ENCODE peak calls at places on chromosomes 4 and X, in nine cellular contexts. W is non-pigmented ciliary epithelial cell; D is lower leg skin; I is hepatic stellate cell; Z is LoVo; U is cardiac muscle cell; M is DND-41; Y is CD4-positive, CD25-positive, alpha-beta regulatory T cell; A is H1. J is an unnamed sample.
A peak's percentile ranks its signal among the peaks of the same experiment; 100 is the strongest.

GRCh38 chr4:4406455-4407298 is 19.8 kb downstream of the NSG1 start:
- DNase-seq in W (no peak), D (no peak), I (no peak), Z (no peak), U (no peak), M (no peak), Y (no peak), A (no peak), J (no peak)

GRCh38 chr4:105022811-105023667 is 123.6 kb upstream of the TET2 start:
- DNase-seq in W (peak; percentile 55), D (no peak), I (no peak), Z (peak; percentile 15), U (no peak), M (no peak), Y (no peak), A (no peak), J (no peak)

GRCh38 chrX:150155396-150156048 is 207.6 kb upstream of the MAMLD1 start:
- DNase-seq in W (no peak), D (no peak), I (peak; percentile 59), Z (peak; percentile 26), U (peak; percentile 4), M (no peak), Y (no peak), A (no peak), J (no peak)

GRCh38 chrX:71111141-71111843 is at the start of gene IL2RG:
- DNase-seq in W (no peak), D (no peak), I (no peak), Z (peak; percentile 42), U (no peak), M (peak; percentile 86), Y (peak; percentile 95), A (no peak), J (no peak)

GRCh38 chrX:48786825-48787538 is 592 bp downstream of the GATA1 start:
- DNase-seq in W (no peak), D (no peak), I (no peak), Z (no peak), U (no peak), M (no peak), Y (no peak), A (no peak), J (no peak)

GRCh38 chr4:75080888-75081287 is 148.0 kb downstream of the PARM1 start:
- DNase-seq in W (no peak), D (no peak), I (no peak), Z (no peak), U (no peak), M (no peak), Y (no peak), A (no peak), J (no peak)

GRCh38 chrX:144334577-144334976 is 450.7 kb downstream of the UBE2NL start:
- DNase-seq in W (no peak), D (no peak), I (no peak), Z (no peak), U (no peak), M (no peak), Y (no peak), A (peak; percentile 44), J (no peak)

GRCh38 chr4:103902730-103903129 is 182.9 kb upstream of the TACR3 start:
- DNase-seq in W (no peak), D (no peak), I (no peak), Z (no peak), U (no peak), M (no peak), Y (no peak), A (no peak), J (no peak)

GRCh38 chrX:30561191-30561590 is 16.4 kb downstream of the TASL start:
- DNase-seq in W (no peak), D (no peak), I (no peak), Z (no peak), U (peak; percentile 50), M (no peak), Y (no peak), A (no peak), J (no peak)

GRCh38 chr4:39542633-39543393 is 15.6 kb upstream of the UGDH start:
- DNase-seq in W (no peak), D (no peak), I (no peak), Z (no peak), U (no peak), M (no peak), Y (no peak), A (no peak), J (no peak)

GRCh38 chr4:59689149-59689548 is 1511.0 kb upstream of the ADGRL3 start:
- DNase-seq in W (no peak), D (no peak), I (no peak), Z (no peak), U (no peak), M (no peak), Y (no peak), A (no peak), J (no peak)

GRCh38 chr4:106369456-106370060 is 980 bp upstream of the GIMD1 start:
- DNase-seq in W (peak; percentile 73), D (no peak), I (peak; percentile 21), Z (peak; percentile 59), U (peak; percentile 57), M (peak; percentile 49), Y (peak; percentile 74), A (no peak), J (no peak)

GRCh38 chr4:180058731-180059215 is 2184.4 kb upstream of the TENM3 start:
- DNase-seq in W (no peak), D (no peak), I (peak; percentile 14), Z (no peak), U (peak; percentile 77), M (no peak), Y (no peak), A (peak; percentile 81), J (peak; percentile 61)

GRCh38 chr4:110195561-110196205 is 2.7 kb downstream of the ELOVL6 start:
- DNase-seq in W (no peak), D (peak; percentile 25), I (no peak), Z (no peak), U (no peak), M (peak; percentile 23), Y (peak; percentile 31), A (no peak), J (no peak)

GRCh38 chrX:82087699-82088098 is 885.8 kb downstream of the SH3BGRL start:
- DNase-seq in W (no peak), D (no peak), I (no peak), Z (no peak), U (no peak), M (peak; percentile 29), Y (no peak), A (no peak), J (no peak)

GRCh38 chrX:53253293-53254020 is 27.9 kb downstream of the IQSEC2 start:
- DNase-seq in W (no peak), D (no peak), I (no peak), Z (peak; percentile 3), U (no peak), M (no peak), Y (no peak), A (no peak), J (no peak)

GRCh38 chrX:1322393-1322792 is 14.2 kb upstream of the IL3RA start:
- DNase-seq in W (no peak), D (no peak), I (no peak), Z (no peak), U (no peak), M (no peak), Y (no peak), A (no peak), J (no peak)

GRCh38 chrX:12672362-12673106 is 118.7 kb upstream of the PRPS2 start:
- DNase-seq in W (no peak), D (no peak), I (no peak), Z (no peak), U (no peak), M (no peak), Y (no peak), A (no peak), J (no peak)

GRCh38 chr4:69689530-69690111 is 36.6 kb upstream of the UGT2A1 start:
- DNase-seq in W (no peak), D (no peak), I (no peak), Z (peak; percentile 60), U (peak; percentile 45), M (no peak), Y (peak; percentile 52), A (no peak), J (no peak)

GRCh38 chr4:98838977-98839618 is 89.8 kb downstream of the EIF4E start:
- DNase-seq in W (peak; percentile 13), D (no peak), I (peak; percentile 9), Z (no peak), U (no peak), M (no peak), Y (no peak), A (no peak), J (no peak)

GRCh38 chr4:5018603-5019002 is 655 bp downstream of the CYTL1 start:
- DNase-seq in W (no peak), D (no peak), I (no peak), Z (no peak), U (no peak), M (no peak), Y (no peak), A (no peak), J (no peak)

GRCh38 chrX:70973221-70973620 is 42.3 kb upstream of the SLC7A3 start:
- DNase-seq in W (no peak), D (no peak), I (no peak), Z (no peak), U (no peak), M (no peak), Y (no peak), A (no peak), J (no peak)

GRCh38 chrX:108163333-108164082 is 71.9 kb downstream of the ATG4A start:
- DNase-seq in W (no peak), D (no peak), I (no peak), Z (no peak), U (no peak), M (no peak), Y (no peak), A (no peak), J (no peak)

GRCh38 chrX:1385251-1385794 is 6.6 kb downstream of the SLC25A6 start:
- DNase-seq in W (no peak), D (peak; percentile 16), I (no peak), Z (no peak), U (no peak), M (peak; percentile 7), Y (no peak), A (peak; percentile 45), J (no peak)

GRCh38 chr4:5051692-5052423 is 578 bp downstream of the STK32B start:
- DNase-seq in W (no peak), D (peak; percentile 15), I (no peak), Z (no peak), U (peak; percentile 1), M (peak; percentile 40), Y (no peak), A (peak; percentile 83), J (no peak)

GRCh38 chr4:112748352-112748900 is 111.5 kb downstream of the LARP7 start:
- DNase-seq in W (no peak), D (no peak), I (no peak), Z (no peak), U (no peak), M (no peak), Y (no peak), A (no peak), J (no peak)

GRCh38 chr4:38769441-38770210 is 13.2 kb downstream of the TLR10 start:
- DNase-seq in W (no peak), D (no peak), I (no peak), Z (no peak), U (no peak), M (no peak), Y (no peak), A (no peak), J (no peak)

GRCh38 chrX:106875151-106875550 is 28.0 kb downstream of the RIPPLY1 start:
- DNase-seq in W (no peak), D (no peak), I (no peak), Z (no peak), U (no peak), M (no peak), Y (no peak), A (no peak), J (no peak)

GRCh38 chrX:130083656-130084382 is 26.5 kb downstream of the ELF4 start:
- DNase-seq in W (no peak), D (no peak), I (no peak), Z (no peak), U (no peak), M (no peak), Y (peak; percentile 38), A (no peak), J (no peak)

GRCh38 chr4:109872065-109872464 is 24.2 kb downstream of the LRIT3 start:
- DNase-seq in W (no peak), D (no peak), I (no peak), Z (no peak), U (no peak), M (no peak), Y (no peak), A (no peak), J (no peak)

GRCh38 chr4:147824316-147824715 is 92.4 kb downstream of the ARHGAP10 start:
- DNase-seq in W (no peak), D (no peak), I (no peak), Z (no peak), U (no peak), M (no peak), Y (no peak), A (no peak), J (no peak)

J was measured in ascending aorta.